ENCODE peak calls at places on chromosome 11, in nine cellular contexts. One of them, this sample, is unnamed.

GRCh38 chr11:109123811-109124787 is 297.9 kb upstream of the C11orf87 start:
- DNase-seq in neural crest cell: no peak
- DNase-seq in psoas muscle: no peak
- DNase-seq in neuronal stem cell: no peak
- DNase-seq in left ventricle myocardium inferior: peak
- DNase-seq in lung: no peak
- DNase-seq in LoVo: no peak
- DNase-seq in NCI-H1092 treated with DMSO at 0.1 percent for 48 hours: peak
- DNase-seq in AG09319: no peak
- DNase-seq in this sample: no peak

GRCh38 chr11:117950999-117951961 is 22.1 kb upstream of the TMPRSS13 start:
- DNase-seq in psoas muscle: no peak
- DNase-seq in NCI-H1092 treated with DMSO at 0.1 percent for 48 hours: no peak
- DNase-seq in lung: peak
- DNase-seq in LoVo: no peak
- DNase-seq in AG09319: no peak
- DNase-seq in neural crest cell: no peak
- DNase-seq in neuronal stem cell: no peak
- DNase-seq in left ventricle myocardium inferior: no peak
- DNase-seq in this sample: no peak

GRCh38 chr11:47715082-47715669 is at the start of gene AGBL2:
- DNase-seq in psoas muscle: peak
- DNase-seq in AG09319: peak
- DNase-seq in neural crest cell: peak
- DNase-seq in left ventricle myocardium inferior: peak
- DNase-seq in LoVo: peak
- DNase-seq in neuronal stem cell: peak
- DNase-seq in lung: peak
- DNase-seq in NCI-H1092 treated with DMSO at 0.1 percent for 48 hours: peak
- DNase-seq in this sample: no peak

GRCh38 chr11:873723-874122 is 31.1 kb downstream of the TSPAN4 start:
- DNase-seq in LoVo: no peak
- DNase-seq in psoas muscle: no peak
- DNase-seq in neuronal stem cell: no peak
- DNase-seq in AG09319: no peak
- DNase-seq in NCI-H1092 treated with DMSO at 0.1 percent for 48 hours: no peak
- DNase-seq in neural crest cell: no peak
- DNase-seq in lung: no peak
- DNase-seq in left ventricle myocardium inferior: no peak
- DNase-seq in this sample: no peak

GRCh38 chr11:85182437-85183109 is 444.6 kb downstream of the DLG2 start:
- DNase-seq in left ventricle myocardium inferior: no peak
- DNase-seq in psoas muscle: no peak
- DNase-seq in neural crest cell: peak
- DNase-seq in NCI-H1092 treated with DMSO at 0.1 percent for 48 hours: no peak
- DNase-seq in lung: no peak
- DNase-seq in AG09319: no peak
- DNase-seq in neuronal stem cell: peak
- DNase-seq in LoVo: peak
- DNase-seq in this sample: peak

GRCh38 chr11:102603091-102603490 is 22.0 kb downstream of the MMP20 start:
- DNase-seq in lung: no peak
- DNase-seq in left ventricle myocardium inferior: no peak
- DNase-seq in neural crest cell: peak
- DNase-seq in psoas muscle: no peak
- DNase-seq in NCI-H1092 treated with DMSO at 0.1 percent for 48 hours: no peak
- DNase-seq in LoVo: peak
- DNase-seq in AG09319: no peak
- DNase-seq in neuronal stem cell: no peak
- DNase-seq in this sample: no peak

GRCh38 chr11:122843281-122844150 is 5.2 kb downstream of the CRTAM start:
- DNase-seq in neural crest cell: no peak
- DNase-seq in NCI-H1092 treated with DMSO at 0.1 percent for 48 hours: no peak
- DNase-seq in left ventricle myocardium inferior: no peak
- DNase-seq in LoVo: no peak
- DNase-seq in AG09319: no peak
- DNase-seq in psoas muscle: no peak
- DNase-seq in neuronal stem cell: no peak
- DNase-seq in lung: no peak
- DNase-seq in this sample: no peak

GRCh38 chr11:132099692-132100091 is 729.3 kb downstream of the NTM start:
- DNase-seq in lung: no peak
- DNase-seq in psoas muscle: no peak
- DNase-seq in neuronal stem cell: peak
- DNase-seq in AG09319: no peak
- DNase-seq in neural crest cell: peak
- DNase-seq in NCI-H1092 treated with DMSO at 0.1 percent for 48 hours: no peak
- DNase-seq in LoVo: peak
- DNase-seq in left ventricle myocardium inferior: peak
- DNase-seq in this sample: peak

GRCh38 chr11:1573847-1574255 is 1.8 kb upstream of the DUSP8 start:
- DNase-seq in lung: peak
- DNase-seq in neural crest cell: no peak
- DNase-seq in left ventricle myocardium inferior: no peak
- DNase-seq in AG09319: no peak
- DNase-seq in neuronal stem cell: no peak
- DNase-seq in psoas muscle: no peak
- DNase-seq in NCI-H1092 treated with DMSO at 0.1 percent for 48 hours: peak
- DNase-seq in LoVo: peak
- DNase-seq in this sample: no peak

GRCh38 chr11:28339488-28339887 is 231.3 kb downstream of the METTL15 start:
- DNase-seq in NCI-H1092 treated with DMSO at 0.1 percent for 48 hours: no peak
- DNase-seq in psoas muscle: no peak
- DNase-seq in neuronal stem cell: no peak
- DNase-seq in lung: no peak
- DNase-seq in AG09319: no peak
- DNase-seq in LoVo: no peak
- DNase-seq in left ventricle myocardium inferior: no peak
- DNase-seq in neural crest cell: no peak
- DNase-seq in this sample: no peak

GRCh38 chr11:12640926-12641849 is 33.0 kb upstream of the TEAD1 start:
- DNase-seq in AG09319: no peak
- DNase-seq in LoVo: no peak
- DNase-seq in psoas muscle: no peak
- DNase-seq in NCI-H1092 treated with DMSO at 0.1 percent for 48 hours: no peak
- DNase-seq in left ventricle myocardium inferior: no peak
- DNase-seq in neuronal stem cell: no peak
- DNase-seq in lung: no peak
- DNase-seq in neural crest cell: no peak
- DNase-seq in this sample: no peak

GRCh38 chr11:118252688-118253087 is 523 bp upstream of the MPZL3 start:
- DNase-seq in neural crest cell: no peak
- DNase-seq in left ventricle myocardium inferior: no peak
- DNase-seq in LoVo: no peak
- DNase-seq in psoas muscle: no peak
- DNase-seq in neuronal stem cell: no peak
- DNase-seq in NCI-H1092 treated with DMSO at 0.1 percent for 48 hours: no peak
- DNase-seq in AG09319: no peak
- DNase-seq in lung: no peak
- DNase-seq in this sample: no peak

GRCh38 chr11:6301096-6301495 is 19.2 kb downstream of the CAVIN3 start:
- DNase-seq in NCI-H1092 treated with DMSO at 0.1 percent for 48 hours: no peak
- DNase-seq in AG09319: no peak
- DNase-seq in neuronal stem cell: no peak
- DNase-seq in left ventricle myocardium inferior: no peak
- DNase-seq in lung: no peak
- DNase-seq in psoas muscle: no peak
- DNase-seq in neural crest cell: no peak
- DNase-seq in LoVo: no peak
- DNase-seq in this sample: no peak

GRCh38 chr11:34618406-34618805 is 2.5 kb upstream of the EHF start:
- DNase-seq in neuronal stem cell: no peak
- DNase-seq in lung: no peak
- DNase-seq in left ventricle myocardium inferior: no peak
- DNase-seq in AG09319: no peak
- DNase-seq in LoVo: no peak
- DNase-seq in NCI-H1092 treated with DMSO at 0.1 percent for 48 hours: no peak
- DNase-seq in psoas muscle: no peak
- DNase-seq in neural crest cell: no peak
- DNase-seq in this sample: no peak

GRCh38 chr11:69504576-69505420 is 23.3 kb downstream of the LINC01488 start:
- DNase-seq in psoas muscle: no peak
- DNase-seq in lung: no peak
- DNase-seq in neuronal stem cell: no peak
- DNase-seq in left ventricle myocardium inferior: no peak
- DNase-seq in AG09319: no peak
- DNase-seq in LoVo: no peak
- DNase-seq in neural crest cell: no peak
- DNase-seq in NCI-H1092 treated with DMSO at 0.1 percent for 48 hours: no peak
- DNase-seq in this sample: no peak

GRCh38 chr11:61912991-61913698 is 4.2 kb downstream of the RAB3IL1 start:
- DNase-seq in neuronal stem cell: no peak
- DNase-seq in lung: no peak
- DNase-seq in LoVo: no peak
- DNase-seq in neural crest cell: no peak
- DNase-seq in left ventricle myocardium inferior: peak
- DNase-seq in AG09319: no peak
- DNase-seq in NCI-H1092 treated with DMSO at 0.1 percent for 48 hours: no peak
- DNase-seq in psoas muscle: no peak
- DNase-seq in this sample: no peak

GRCh38 chr11:31805629-31806185 is 5.4 kb downstream of the PAX6 start:
- DNase-seq in AG09319: no peak
- DNase-seq in left ventricle myocardium inferior: no peak
- DNase-seq in LoVo: no peak
- DNase-seq in neuronal stem cell: no peak
- DNase-seq in psoas muscle: no peak
- DNase-seq in NCI-H1092 treated with DMSO at 0.1 percent for 48 hours: no peak
- DNase-seq in lung: no peak
- DNase-seq in neural crest cell: no peak
- DNase-seq in this sample: no peak

GRCh38 chr11:65041206-65042035 is at the start of gene SAC3D1:
- DNase-seq in psoas muscle: no peak
- DNase-seq in LoVo: peak
- DNase-seq in neural crest cell: no peak
- DNase-seq in AG09319: no peak
- DNase-seq in left ventricle myocardium inferior: no peak
- DNase-seq in neuronal stem cell: peak
- DNase-seq in NCI-H1092 treated with DMSO at 0.1 percent for 48 hours: peak
- DNase-seq in lung: no peak
- DNase-seq in this sample: peak